ENCODE peak calls at places on chromosome 19, in four cellular contexts. W is astrocyte of the cerebellum, P is Caco-2, I is tibial nerve. O is an unnamed sample.

GRCh38 chr19:46413262-46414031 is at the start of gene CCDC8:
- DNase-seq in P (no peak), W (peak), I (peak), O (peak)

GRCh38 chr19:40219721-40220276 is 1.6 kb upstream of the TTC9B start:
- DNase-seq in I (no peak), W (no peak), P (no peak), O (no peak)

GRCh38 chr19:43574424-43575155 is 737 bp downstream of the XRCC1 start:
- DNase-seq in I (no peak), P (no peak), W (no peak), O (no peak)

GRCh38 chr19:47228937-47229673 is 1.9 kb downstream of the BBC3 start:
- DNase-seq in I (no peak), W (no peak), P (no peak), O (no peak)

GRCh38 chr19:42226886-42227285 is 6.8 kb downstream of the ZNF526 start:
- DNase-seq in P (no peak), I (no peak), W (no peak), O (no peak)

GRCh38 chr19:55658846-55659459 is 4.1 kb downstream of the U2AF2 start:
- DNase-seq in W (no peak), P (no peak), I (no peak), O (no peak)

GRCh38 chr19:41984961-41985360 is 9.1 kb downstream of the ATP1A3 start:
- DNase-seq in W (no peak), I (no peak), P (no peak), O (no peak)

GRCh38 chr19:1648156-1648925 is 4.1 kb downstream of the TCF3 start:
- DNase-seq in W (no peak), I (no peak), P (no peak), O (no peak)

GRCh38 chr19:751501-752341 is 809 bp downstream of the MISP start:
- DNase-seq in I (no peak), W (no peak), P (peak), O (peak)

GRCh38 chr19:41193420-41194156 is 569 bp downstream of the CYP2S1 start:
- DNase-seq in I (no peak), P (no peak), W (no peak), O (no peak)

GRCh38 chr19:43618921-43619261 is 538 bp downstream of the ZNF428 start:
- DNase-seq in I (no peak), P (no peak), W (no peak), O (no peak)

GRCh38 chr19:12163841-12164240 is 945 bp downstream of the ZNF136 start:
- DNase-seq in W (no peak), I (no peak), P (no peak), O (no peak)

GRCh38 chr19:19662866-19663291 is 597 bp downstream of the ATP13A1 start:
- DNase-seq in I (no peak), P (no peak), W (no peak), O (no peak)

GRCh38 chr19:45499196-45500180 is 1.2 kb downstream of the PPM1N start:
- DNase-seq in I (no peak), P (peak), W (no peak), O (no peak)

GRCh38 chr19:41366089-41366488 is 2.1 kb upstream of the B9D2 start:
- DNase-seq in P (peak), W (no peak), I (no peak), O (no peak)

GRCh38 chr19:33100894-33101644 is 20.1 kb downstream of the GPATCH1 start:
- DNase-seq in P (peak), I (no peak), W (no peak), O (no peak)

GRCh38 chr19:15684828-15685227 is 11.9 kb downstream of the CYP4F12 start:
- DNase-seq in W (no peak), I (no peak), P (peak), O (no peak)

GRCh38 chr19:31185261-31185660 is 164.0 kb downstream of the TSHZ3 start:
- DNase-seq in P (no peak), I (no peak), W (no peak), O (no peak)

GRCh38 chr19:1438933-1439358 is 750 bp downstream of the RPS15 start:
- DNase-seq in P (no peak), I (no peak), W (no peak), O (no peak)

GRCh38 chr19:57334191-57334590 is 13.9 kb downstream of the ZNF543 start:
- DNase-seq in W (no peak), I (no peak), P (no peak), O (no peak)

GRCh38 chr19:22935151-22935550 is 67.8 kb downstream of the ZNF728 start:
- DNase-seq in I (no peak), P (no peak), W (no peak), O (no peak)
- TF ChIP-seq CTCF in I (no peak), P (no peak), W (no peak), O (no peak)

DNA sequence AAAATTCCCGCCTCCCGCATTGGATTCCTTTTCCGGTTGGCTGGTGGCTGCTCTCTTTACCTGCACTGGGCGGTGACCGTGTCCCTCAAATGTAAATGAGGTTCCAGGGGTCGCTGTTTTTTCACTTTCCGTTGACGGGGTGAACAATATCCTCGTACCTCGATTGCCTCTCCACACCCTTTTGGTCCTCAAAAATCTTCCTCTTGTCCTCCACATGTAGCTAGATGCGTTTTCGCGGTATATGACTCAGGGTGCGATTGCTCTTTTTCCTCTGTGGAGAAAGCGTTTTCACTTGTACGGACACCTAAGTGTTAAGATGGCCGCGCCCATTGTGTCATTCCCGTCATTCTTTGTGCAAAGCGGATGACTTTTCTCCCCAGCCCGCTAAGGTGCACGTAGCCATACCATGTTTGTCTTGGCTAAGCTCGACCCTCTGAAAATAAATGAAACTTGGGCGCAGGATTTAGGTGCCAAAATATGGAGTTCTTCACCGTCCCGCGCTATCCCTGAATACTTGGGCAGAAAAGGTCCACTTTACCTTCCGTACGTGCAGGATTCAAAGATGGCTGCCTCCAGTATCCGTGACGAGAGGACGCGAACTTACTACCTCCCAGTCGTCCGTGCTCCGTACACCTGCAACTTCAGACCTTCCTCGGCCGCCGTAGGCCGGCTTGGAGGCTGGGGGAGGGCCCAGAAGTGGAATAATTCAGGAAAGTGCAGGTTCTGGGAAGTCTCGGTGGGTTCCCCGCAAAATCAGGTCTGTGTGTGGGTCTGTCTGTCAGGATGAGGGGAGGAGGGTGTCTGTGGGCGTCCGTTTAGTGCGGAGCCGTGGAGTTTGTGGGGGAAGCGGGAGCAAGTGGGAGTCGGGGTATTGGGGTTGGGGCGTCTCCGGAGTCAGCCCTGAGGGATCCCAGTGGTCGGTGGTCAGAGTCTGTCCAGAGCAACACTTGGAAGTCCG is at the start of gene ZNF613:
- DNase-seq in I (peak), P (peak), W (peak), O (peak)
- TF ChIP-seq CTCF in I (no peak), P (no peak), W (peak), O (peak)

DNA sequence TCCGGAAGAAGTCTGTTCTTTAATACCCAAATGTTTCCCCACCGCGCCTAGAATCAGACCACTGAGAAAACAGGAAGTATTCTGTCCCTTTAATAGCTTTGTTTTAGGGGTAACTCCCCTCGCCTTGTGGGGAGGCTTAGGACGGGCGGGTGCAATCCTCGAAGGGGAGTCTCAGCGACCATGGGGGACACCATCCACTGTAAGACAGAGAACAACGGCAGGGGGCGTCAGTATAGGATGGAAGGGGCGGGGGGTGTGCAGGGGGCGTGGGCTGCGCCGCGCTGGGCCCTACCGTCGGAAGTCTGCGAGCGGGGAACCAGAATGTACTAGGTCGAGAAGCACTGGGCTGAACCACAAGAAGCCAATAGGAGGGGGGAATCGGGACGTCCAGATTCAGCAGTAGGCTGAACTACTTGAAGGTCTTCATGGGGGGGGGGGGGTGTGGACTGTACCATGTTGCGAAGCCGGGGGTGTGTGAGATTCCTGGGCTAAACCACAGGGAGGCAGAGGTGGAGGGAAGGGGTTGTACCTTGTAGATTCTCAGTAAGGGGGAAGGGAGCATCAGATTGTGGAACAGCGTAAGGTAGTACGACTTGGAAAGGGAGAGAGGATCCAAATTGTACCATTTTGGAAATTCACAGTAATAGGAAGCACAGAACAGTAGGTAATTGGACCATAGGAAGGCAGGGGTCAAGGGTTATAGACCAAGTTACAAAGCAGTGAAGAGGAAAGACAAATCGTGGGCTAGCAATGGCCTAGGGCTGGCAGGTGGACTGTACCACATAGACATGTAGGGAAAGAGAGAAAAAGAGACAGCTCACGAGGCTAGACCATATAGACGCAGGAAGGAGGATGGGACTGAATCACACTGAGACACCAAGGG is 1.0 kb upstream of the DBP start:
- DNase-seq in W (peak), P (peak), I (no peak), O (peak)
- TF ChIP-seq CTCF in W (no peak), P (no peak), I (no peak), O (peak)

GRCh38 chr19:48619692-48620565 is 623 bp downstream of the SPHK2 start:
- DNase-seq in P (no peak), W (no peak), I (no peak), O (no peak)
- TF ChIP-seq CTCF in P (no peak), W (no peak), I (no peak), O (no peak)

DNA sequence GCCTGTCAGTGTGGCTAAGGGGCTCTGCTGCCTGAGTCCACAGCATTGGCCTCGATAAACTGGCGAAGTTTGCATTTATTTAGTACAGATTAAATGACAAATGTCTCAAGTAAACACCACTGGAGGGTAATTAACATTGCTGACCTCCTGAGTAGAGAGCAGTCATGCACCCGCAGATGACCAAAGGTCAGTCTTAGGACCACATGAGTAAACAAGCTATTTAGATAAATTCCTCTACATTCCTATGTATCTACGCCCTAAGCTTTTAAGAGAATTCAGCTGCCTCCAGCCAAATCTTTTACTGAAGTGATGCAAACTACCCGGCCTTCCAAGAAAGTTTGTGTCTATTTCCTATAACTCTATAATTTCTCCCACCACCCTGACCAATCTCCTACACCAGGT is 22.9 kb downstream of the CD70 start:
- DNase-seq in I (no peak), P (no peak), W (no peak), O (no peak)
- TF ChIP-seq CTCF in I (no peak), P (no peak), W (no peak), O (no peak)

GRCh38 chr19:2977686-2978466 is 512 bp downstream of the TLE6 start:
- DNase-seq in I (no peak), P (no peak), W (no peak), O (no peak)
- TF ChIP-seq CTCF in I (no peak), P (no peak), W (no peak), O (no peak)

DNA sequence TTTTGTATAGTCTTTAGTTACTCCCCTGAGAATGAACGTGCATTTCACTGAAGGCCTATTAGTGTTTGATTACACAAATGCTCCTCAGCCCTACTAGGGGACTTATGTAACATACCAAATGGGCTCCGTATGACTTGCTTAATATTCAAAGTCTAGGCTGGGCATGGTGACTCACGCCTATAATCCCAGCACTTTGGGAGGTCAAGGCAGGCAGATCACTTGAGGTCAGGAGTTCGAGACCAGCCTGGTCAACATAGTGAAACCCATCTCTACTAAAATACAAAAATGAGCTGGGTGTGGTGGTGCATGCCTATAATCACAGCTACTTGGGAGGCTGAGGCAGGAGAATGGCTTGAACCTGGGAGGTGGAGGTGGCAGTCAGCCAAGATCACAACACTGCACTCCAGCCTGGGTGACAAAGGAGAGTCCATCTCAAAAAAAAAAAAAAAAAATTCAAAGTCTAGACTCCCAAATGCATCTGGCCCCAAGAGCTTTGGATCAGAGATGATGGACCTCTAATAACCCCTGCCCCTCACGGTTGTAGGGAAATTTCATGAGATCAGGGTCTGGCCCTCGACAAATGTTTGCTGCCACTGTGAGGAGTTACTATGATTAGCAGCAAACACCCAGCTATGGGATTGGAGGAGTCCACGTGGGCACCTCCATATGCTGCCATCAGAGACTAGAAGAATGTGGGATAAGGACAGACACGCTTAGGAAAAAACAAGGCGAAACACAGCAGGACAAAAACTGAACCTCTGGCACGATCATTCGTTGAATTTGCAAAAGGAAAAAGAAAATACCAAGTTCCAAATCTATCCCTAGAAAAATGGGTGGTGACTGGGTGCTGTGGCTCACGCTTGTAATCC is 4.6 kb downstream of the FBXO17 start:
- DNase-seq in W (no peak), P (no peak), I (no peak), O (no peak)
- TF ChIP-seq CTCF in W (no peak), P (no peak), I (no peak), O (no peak)

DNA sequence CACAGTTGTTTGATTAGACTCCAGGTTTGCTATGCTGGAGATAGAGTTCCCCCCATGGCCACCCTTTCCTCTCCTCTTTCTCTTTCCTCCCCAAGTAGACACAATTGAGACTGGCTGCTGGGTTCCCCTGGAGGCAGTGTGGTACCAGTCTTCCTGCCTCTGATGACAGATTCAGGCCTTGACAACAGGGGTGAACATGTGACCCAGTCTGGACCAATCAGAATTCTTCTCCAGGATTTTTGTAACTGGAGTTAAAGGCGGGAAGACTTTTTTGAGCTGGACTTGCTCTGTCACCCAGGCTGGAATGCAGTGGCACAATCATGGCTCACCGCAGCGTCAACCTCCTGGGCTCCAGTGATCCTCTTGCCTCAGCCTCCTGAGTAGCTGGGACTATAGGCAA is 48.7 kb downstream of the CCNE1 start:
- DNase-seq in W (no peak), P (no peak), I (no peak), O (no peak)
- TF ChIP-seq CTCF in W (no peak), P (no peak), I (no peak), O (no peak)

GRCh38 chr19:48290341-48290922 is 20.6 kb downstream of the ZNF114 start:
- DNase-seq in W (no peak), P (peak), I (no peak), O (no peak)
- TF ChIP-seq CTCF in W (peak), P (no peak), I (no peak), O (peak)

GRCh38 chr19:10503002-10503789 is at the start of gene KEAP1:
- DNase-seq in W (no peak), I (no peak), P (peak), O (no peak)

GRCh38 chr19:10499550-10500246 is 3.5 kb downstream of the KEAP1 start:
- DNase-seq in I (no peak), P (no peak), W (no peak), O (no peak)

GRCh38 chr19:10502524-10503001 is 593 bp downstream of the KEAP1 start:
- DNase-seq in I (peak), W (peak), P (peak), O (peak)

GRCh38 chr19:10500247-10500592 is 2.9 kb downstream of the KEAP1 start:
- DNase-seq in W (no peak), P (no peak), I (no peak), O (no peak)

DNA sequence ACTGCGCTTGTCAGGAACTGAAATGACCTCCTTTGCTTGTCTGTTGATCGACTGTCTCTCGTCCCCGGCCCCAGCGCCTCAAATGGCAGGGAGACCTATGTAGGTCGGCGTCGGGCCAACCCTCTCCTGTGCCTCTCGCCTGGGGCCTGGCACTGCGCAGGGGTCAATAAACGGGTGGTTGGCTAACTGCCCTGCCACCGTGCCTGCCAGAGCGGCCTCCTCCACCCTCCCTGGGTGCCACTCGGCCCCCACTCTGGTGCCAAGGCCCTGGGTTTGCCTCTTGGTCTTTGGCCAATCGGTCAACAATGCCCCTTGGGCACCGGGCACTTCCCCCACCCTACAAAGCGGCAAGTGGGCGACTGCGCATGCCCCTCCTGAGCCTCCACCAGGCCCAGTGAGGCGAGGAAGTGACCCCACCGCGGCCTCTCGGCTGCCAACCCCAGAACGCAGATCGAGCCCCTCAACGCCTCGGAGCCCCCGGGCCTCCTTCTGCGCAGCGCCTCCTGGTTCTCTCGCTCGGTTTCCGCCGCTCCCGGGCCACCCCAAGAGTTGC is 1.1 kb downstream of the KEAP1 start:
- DNase-seq in P (peak), I (peak), W (no peak), O (no peak)
- TF ChIP-seq CTCF in P (no peak), I (no peak), W (no peak), O (no peak)